ENCODE peak calls at places on chromosomes 3 and 15, in five cellular contexts. H, E, P, G and S are unnamed samples.

GRCh38 chr15:84859651-84860050 is 24.8 kb upstream of the SLC28A1 start:
- ATAC-seq in H (no peak), E (no peak), P (no peak), G (no peak), S (no peak)

GRCh38 chr3:111801697-111802655 is 57.1 kb upstream of the PHLDB2 start:
- ATAC-seq in H (no peak), E (peak; percentile 68), P (peak; percentile 54), G (no peak), S (no peak)

GRCh38 chr15:42159381-42160015 is 3.1 kb upstream of the PLA2G4F start:
- ATAC-seq in H (no peak), E (peak; percentile 25), P (no peak), G (no peak), S (no peak)

GRCh38 chr3:59734061-59734460 is 684.2 kb upstream of the CFAP20DC start:
- ATAC-seq in H (no peak), E (no peak), P (no peak), G (no peak), S (no peak)

GRCh38 chr15:88255496-88256171 is 905 bp downstream of the NTRK3 start:
- ATAC-seq in H (no peak), E (peak; percentile 70), P (peak; percentile 76), G (no peak), S (peak; percentile 14)

GRCh38 chr15:90301901-90302300 is 36.4 kb downstream of the NGRN start:
- ATAC-seq in H (no peak), E (no peak), P (no peak), G (no peak), S (no peak)

GRCh38 chr15:71329509-71330260 is 214.4 kb downstream of the THSD4 start:
- ATAC-seq in H (peak; percentile 24), E (peak; percentile 73), P (no peak), G (no peak), S (peak; percentile 56)

GRCh38 chr3:177257625-177258024 is 60.3 kb upstream of the TBL1XR1 start:
- ATAC-seq in H (no peak), E (no peak), P (no peak), G (no peak), S (no peak)

GRCh38 chr15:47742334-47742733 is 25.0 kb downstream of the SEMA6D start:
- ATAC-seq in H (no peak), E (no peak), P (no peak), G (no peak), S (no peak)

GRCh38 chr3:61521229-61521628 is 40.1 kb upstream of the PTPRG start:
- ATAC-seq in H (peak; percentile 99), E (no peak), P (no peak), G (peak; percentile 99), S (peak; percentile 96)

GRCh38 chr3:100609305-100609704 is at the start of gene ADGRG7:
- ATAC-seq in H (no peak), E (no peak), P (no peak), G (no peak), S (no peak)

GRCh38 chr15:75648156-75649000 is 666 bp downstream of the SNX33 start:
- ATAC-seq in H (no peak), E (peak; percentile 23), P (peak; percentile 32), G (no peak), S (peak; percentile 1)

GRCh38 chr3:118607915-118608820 is 426.5 kb downstream of the IGSF11 start:
- ATAC-seq in H (no peak), E (no peak), P (no peak), G (no peak), S (no peak)

GRCh38 chr3:143118630-143119008 is 952 bp upstream of the CHST2 start:
- ATAC-seq in H (no peak), E (no peak), P (no peak), G (no peak), S (no peak)

GRCh38 chr3:58022490-58022889 is 14.3 kb downstream of the FLNB start:
- ATAC-seq in H (peak; percentile 72), E (no peak), P (no peak), G (peak; percentile 70), S (peak; percentile 92)

GRCh38 chr15:59137566-59137965 is 32.6 kb downstream of the CCNB2 start:
- ATAC-seq in H (peak; percentile 96), E (no peak), P (no peak), G (peak; percentile 76), S (peak; percentile 89)

GRCh38 chr15:40045572-40046217 is 6.7 kb upstream of the SRP14 start:
- ATAC-seq in H (no peak), E (peak; percentile 5), P (no peak), G (no peak), S (no peak)

GRCh38 chr3:50274371-50275104 is 4.3 kb upstream of the LSMEM2 start:
- ATAC-seq in H (peak; percentile 19), E (peak; percentile 6), P (no peak), G (peak; percentile 59), S (peak; percentile 41)

GRCh38 chr3:121557426-121557934 is 10.3 kb upstream of the ARGFX start:
- ATAC-seq in H (no peak), E (no peak), P (no peak), G (no peak), S (no peak)

GRCh38 chr15:67253517-67254237 is 784 bp downstream of the AAGAB start:
- ATAC-seq in H (no peak), E (no peak), P (no peak), G (no peak), S (no peak)

GRCh38 chr3:62918131-62918530 is 42.9 kb upstream of the CADPS start:
- ATAC-seq in H (no peak), E (no peak), P (no peak), G (no peak), S (no peak)